ENCODE peak calls at places on chromosomes 3 and 15, in ten cellular contexts. C, Y, X, E, N, A, P, V, U and M are unnamed samples. For H3K4me1, the result is how much of the 10 kb centered on the place peaks cover.

GRCh38 chr3:173945081-173945652 is 547.6 kb downstream of the NLGN1 start:
- DNase-seq in C (no peak), Y (no peak), X (no peak), U (no peak), N (no peak), P (no peak), V (no peak), E (no peak), A (no peak), M (no peak)

GRCh38 chr3:181008796-181009195 is 19.3 kb upstream of the DNAJC19 start:
- DNase-seq in Y (no peak), X (no peak), C (no peak), A (no peak), E (no peak), N (no peak), P (no peak), V (no peak), U (no peak), M (no peak)

GRCh38 chr3:64909757-64910475 is 222.1 kb upstream of the ADAMTS9 start:
- DNase-seq in E (no peak), P (no peak), X (no peak), Y (no peak), A (no peak), U (no peak), C (no peak), V (no peak), N (no peak), M (no peak)

GRCh38 chr15:59274126-59274970 is 67.7 kb downstream of the LDHAL6B start:
- DNase-seq in E (no peak), Y (no peak), V (no peak), A (no peak), U (no peak), N (no peak), P (no peak), X (no peak), C (no peak), M (no peak)

GRCh38 chr15:97504031-97504430 is 456.5 kb upstream of the ARRDC4 start:
- DNase-seq in P (no peak), X (no peak), N (no peak), V (no peak), C (no peak), A (no peak), Y (no peak), U (no peak), E (no peak), M (no peak)

GRCh38 chr3:28299705-28300104 is 48.8 kb upstream of the ZCWPW2 start:
- DNase-seq in V (no peak), E (no peak), X (no peak), Y (no peak), A (no peak), U (no peak), C (no peak), N (no peak), P (no peak), M (no peak)

GRCh38 chr3:78857494-78858111 is 910.2 kb downstream of the ROBO1 start:
- DNase-seq in C (no peak), V (no peak), P (no peak), E (no peak), A (no peak), N (no peak), U (no peak), Y (no peak), X (no peak), M (no peak)

GRCh38 chr3:141644931-141645330 is 93.2 kb upstream of the RNF7 start:
- DNase-seq in U (peak), E (peak), P (peak), X (peak), Y (peak), V (peak), A (peak), C (peak), N (no peak), M (peak)

GRCh38 chr3:51024765-51025681 is 350.3 kb downstream of the DOCK3 start:
- DNase-seq in N (no peak), V (no peak), Y (peak), P (no peak), C (no peak), A (no peak), X (no peak), E (peak), U (no peak), M (no peak)

GRCh38 chr15:34708422-34708821 is 46.4 kb downstream of the GJD2 start:
- DNase-seq in C (peak), Y (no peak), U (no peak), N (no peak), V (peak), E (no peak), P (peak), A (no peak), X (no peak), M (no peak)

GRCh38 chr3:167304077-167304476 is 76.0 kb downstream of the ZBBX start:
- DNase-seq in N (no peak), U (no peak), X (no peak), Y (no peak), V (no peak), C (no peak), A (no peak), E (no peak), P (peak), M (no peak)

GRCh38 chr15:101378879-101379278 is 83.8 kb upstream of the SNRPA1 start:
- DNase-seq in Y (no peak), U (no peak), E (no peak), N (no peak), V (no peak), X (no peak), C (no peak), A (no peak), P (no peak), M (no peak)
- H3K4me3 ChIP-seq in Y (no peak), U (no peak), E (no peak), N (no peak), V (no peak), X (no peak), C (no peak), A (no peak), P (no peak), M (no peak)

GRCh38 chr3:23831517-23832394 is 26.0 kb downstream of the UBE2E1 start:
- DNase-seq in C (no peak), X (no peak), P (no peak), Y (no peak), N (no peak), A (no peak), E (no peak), U (no peak), V (no peak), M (no peak)
- H3K4me1 ChIP-seq in C (under half), X (under half), P (under half), Y (half or more), N (under half), A (under half), E (under half), U (under half), V (under half), M (under half)

GRCh38 chr3:114221165-114221880 is 16.1 kb downstream of the ZNF80 start:
- DNase-seq in N (no peak), X (no peak), U (no peak), C (no peak), E (no peak), Y (no peak), P (no peak), A (no peak), V (no peak), M (no peak)
- TF ChIP-seq EP300 in N (no peak), X (no peak), U (no peak), C (no peak), E (no peak), Y (no peak), P (no peak), A (no peak), V (no peak), M (no peak)

GRCh38 chr3:152202976-152203626 is 65.6 kb upstream of the MBNL1 start:
- DNase-seq in V (peak), U (no peak), P (no peak), A (no peak), C (no peak), E (no peak), X (no peak), Y (no peak), N (no peak), M (no peak)

GRCh38 chr3:152206243-152206642 is 62.5 kb upstream of the MBNL1 start:
- DNase-seq in Y (no peak), A (no peak), C (no peak), X (no peak), E (no peak), N (no peak), V (no peak), U (no peak), P (no peak), M (no peak)

GRCh38 chr3:152204218-152204617 is 64.5 kb upstream of the MBNL1 start:
- DNase-seq in N (no peak), C (no peak), P (no peak), X (no peak), E (no peak), U (no peak), A (no peak), V (no peak), Y (no peak), M (no peak)

GRCh38 chr3:152205097-152205593 is 63.6 kb upstream of the MBNL1 start:
- DNase-seq in P (no peak), C (no peak), Y (no peak), N (no peak), U (no peak), X (no peak), A (no peak), V (no peak), E (no peak), M (no peak)

DNA sequence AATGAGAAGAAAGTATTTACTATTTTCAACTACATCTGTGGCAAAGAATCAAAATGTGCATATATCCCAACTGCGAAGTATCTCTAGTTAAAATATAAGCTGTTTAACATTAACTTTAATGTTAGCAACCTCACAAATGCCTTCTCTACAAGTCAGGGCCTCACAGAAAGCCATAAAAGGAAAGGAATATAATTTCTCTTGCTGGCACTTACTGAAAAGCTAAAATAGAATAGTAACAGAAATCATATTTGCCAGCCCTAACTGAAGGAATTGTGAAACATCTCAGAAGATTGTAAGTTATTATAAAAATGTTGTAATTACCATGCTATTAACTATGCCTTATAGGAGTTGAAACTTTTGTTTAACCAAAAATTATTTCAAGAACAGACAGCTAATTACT is 65.1 kb upstream of the MBNL1 start:
- DNase-seq in C (no peak), N (no peak), P (no peak), U (no peak), E (no peak), X (no peak), Y (no peak), A (no peak), V (no peak), M (no peak)
- H3K4me3 ChIP-seq in C (peak), N (peak), P (no peak), U (peak), E (peak), X (peak), Y (peak), A (peak), V (peak), M (peak)

GRCh38 chr15:84749111-84749991 is 959 bp downstream of the ZNF592 start:
- DNase-seq in P (peak), X (peak), N (no peak), A (peak), U (no peak), Y (peak), E (no peak), C (no peak), V (peak), M (peak)
- H3K4me1 ChIP-seq in P (half or more), X (under half), N (under half), A (half or more), U (half or more), Y (half or more), E (under half), C (half or more), V (under half), M (under half)

DNA sequence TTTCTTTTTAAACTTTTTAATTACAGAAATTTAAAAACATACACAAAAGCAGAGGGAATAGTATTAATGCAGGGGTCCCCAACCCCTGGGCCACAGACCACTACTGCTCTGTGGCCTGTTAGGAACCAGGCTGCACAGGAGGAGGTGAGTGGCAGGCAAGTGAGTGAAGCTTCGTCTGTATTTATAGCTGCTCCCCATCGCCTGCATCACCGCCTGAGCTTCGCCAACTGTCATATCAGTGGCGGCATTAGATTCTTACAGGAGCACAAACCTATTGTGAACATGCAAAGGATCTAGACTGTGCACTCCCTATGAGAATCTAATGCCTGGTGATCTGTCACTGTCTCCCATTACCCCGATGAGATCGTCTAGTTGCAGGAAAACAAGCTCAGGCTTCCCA is 22.4 kb downstream of the CCR9 start:
- DNase-seq in C (no peak), X (no peak), Y (no peak), A (no peak), E (no peak), N (no peak), V (no peak), P (no peak), U (no peak), M (no peak)
- TF ChIP-seq EP300 in C (no peak), X (no peak), Y (no peak), A (no peak), E (no peak), N (no peak), V (no peak), P (no peak), U (no peak), M (no peak)

GRCh38 chr3:152243301-152243711 is 25.4 kb upstream of the MBNL1 start:
- DNase-seq in Y (no peak), X (no peak), A (no peak), V (peak), E (no peak), N (peak), U (no peak), C (no peak), P (peak), M (no peak)

GRCh38 chr3:152241142-152242067 is 27.3 kb upstream of the MBNL1 start:
- DNase-seq in C (no peak), U (no peak), X (no peak), P (no peak), A (no peak), N (no peak), E (no peak), Y (no peak), V (no peak), M (no peak)

GRCh38 chr3:152244156-152244888 is 24.4 kb upstream of the MBNL1 start:
- DNase-seq in E (no peak), P (no peak), A (no peak), X (no peak), Y (no peak), N (no peak), C (no peak), U (no peak), V (no peak), M (no peak)

GRCh38 chr3:152245498-152246175 is 23.1 kb upstream of the MBNL1 start:
- DNase-seq in Y (no peak), U (no peak), V (no peak), E (no peak), C (no peak), N (no peak), X (no peak), P (no peak), A (no peak), M (no peak)
- H3K4me3 ChIP-seq in Y (no peak), U (peak), V (peak), E (no peak), C (no peak), N (peak), X (no peak), P (no peak), A (no peak), M (no peak)

GRCh38 chr15:67943961-67944674 is 104.3 kb upstream of the RNU6-1 start:
- DNase-seq in X (peak), V (no peak), A (no peak), E (no peak), P (no peak), C (no peak), U (no peak), Y (peak), N (no peak), M (peak)
- H3K4me1 ChIP-seq in X (under half), V (under half), A (under half), E (under half), P (half or more), C (under half), U (under half), Y (under half), N (under half), M (under half)